ENCODE peak calls at places on chromosomes 7 and 10, in five cellular contexts. D, A, M, E and L are unnamed samples.
A peak's percentile ranks its signal among the peaks of the same experiment; 100 is the strongest.

GRCh38 chr10:24579911-24580310 is 143.8 kb downstream of the ARHGAP21 start:
- DNase-seq in D (no peak), A (no peak), M (no peak), E (no peak), L (no peak)

GRCh38 chr10:129328531-129328930 is 138.5 kb upstream of the MGMT start:
- DNase-seq in D (no peak), A (no peak), M (no peak), E (no peak), L (no peak)

GRCh38 chr10:61935085-61935484 is 33.6 kb downstream of the ARID5B start:
- DNase-seq in D (no peak), A (no peak), M (no peak), E (no peak), L (no peak)

GRCh38 chr7:51015581-51015980 is 232.9 kb upstream of the GRB10 start:
- DNase-seq in D (no peak), A (no peak), M (no peak), E (no peak), L (no peak)

GRCh38 chr10:43192824-43193223 is 54.6 kb downstream of the CSGALNACT2 start:
- DNase-seq in D (no peak), A (no peak), M (no peak), E (no peak), L (no peak)

GRCh38 chr7:30659312-30659711 is 22.9 kb downstream of the CRHR2 start:
- DNase-seq in D (peak; percentile 54), A (no peak), M (no peak), E (no peak), L (no peak)

GRCh38 chr7:41451826-41452225 is 251.1 kb downstream of the INHBA start:
- DNase-seq in D (no peak), A (peak; percentile 57), M (no peak), E (no peak), L (no peak)

GRCh38 chr10:47376522-47377220 is 7.4 kb downstream of the ZNF488 start:
- DNase-seq in D (peak; percentile 25), A (no peak), M (no peak), E (no peak), L (no peak)

GRCh38 chr10:4812952-4813351 is 13.1 kb upstream of the AKR1E2 start:
- DNase-seq in D (no peak), A (peak; percentile 84), M (no peak), E (peak; percentile 36), L (peak; percentile 71)